ENCODE peak calls at places on chromosomes 13 and 19, in ten cellular contexts. P, S, X, C, N, J, O, M, K and F are unnamed samples.

GRCh38 chr13:30572859-30573275 is 44.9 kb upstream of the USPL1 start:
- DNase-seq in P (no peak), S (no peak), X (no peak), C (peak), N (peak), J (no peak), O (peak), M (no peak), K (peak), F (peak)

GRCh38 chr13:51599444-51600176 is 15.3 kb downstream of the WDFY2 start:
- DNase-seq in P (no peak), S (no peak), X (no peak), C (no peak), N (no peak), J (no peak), O (no peak), M (no peak), K (no peak), F (no peak)

GRCh38 chr13:71867101-71867814 is at the start of gene DACH1:
- DNase-seq in P (no peak), S (no peak), X (no peak), C (peak), N (peak), J (peak), O (peak), M (no peak), K (peak), F (peak)

GRCh38 chr19:41705393-41706174 is 2.8 kb upstream of the CEACAM5 start:
- DNase-seq in P (no peak), S (no peak), X (no peak), C (peak), N (peak), J (no peak), O (peak), M (peak), K (peak), F (peak)

GRCh38 chr19:3059653-3060052 is 2.6 kb downstream of the TLE5 start:
- DNase-seq in P (no peak), S (no peak), X (no peak), C (no peak), N (no peak), J (no peak), O (no peak), M (no peak), K (no peak), F (no peak)

GRCh38 chr19:5804516-5805464 is at the start of gene NRTN:
- DNase-seq in P (no peak), S (no peak), X (no peak), C (no peak), N (no peak), J (peak), O (peak), M (peak), K (no peak), F (peak)

GRCh38 chr13:111422352-111422751 is 101.9 kb downstream of the TEX29 start:
- DNase-seq in P (no peak), S (no peak), X (no peak), C (no peak), N (no peak), J (peak), O (no peak), M (no peak), K (no peak), F (no peak)

GRCh38 chr13:79745141-79745540 is 264.2 kb downstream of the NDFIP2 start:
- DNase-seq in P (no peak), S (no peak), X (no peak), C (no peak), N (no peak), J (no peak), O (no peak), M (no peak), K (no peak), F (no peak)

GRCh38 chr13:35936579-35936978 is 194.6 kb downstream of the DCLK1 start:
- DNase-seq in P (no peak), S (no peak), X (no peak), C (no peak), N (no peak), J (no peak), O (no peak), M (no peak), K (no peak), F (no peak)

GRCh38 chr19:47497073-47497766 is 13.2 kb upstream of the KPTN start:
- DNase-seq in P (no peak), S (no peak), X (no peak), C (no peak), N (no peak), J (peak), O (no peak), M (no peak), K (no peak), F (no peak)

GRCh38 chr13:28171266-28171665 is 32.9 kb downstream of the PAN3 start:
- DNase-seq in P (no peak), S (no peak), X (no peak), C (no peak), N (no peak), J (no peak), O (no peak), M (no peak), K (no peak), F (no peak)

GRCh38 chr13:96020155-96020575 is 33.0 kb downstream of the UGGT2 start:
- DNase-seq in P (no peak), S (peak), X (peak), C (peak), N (peak), J (no peak), O (peak), M (no peak), K (peak), F (peak)

GRCh38 chr13:66264976-66265375 is 965.2 kb downstream of the PCDH9 start:
- DNase-seq in P (no peak), S (no peak), X (no peak), C (no peak), N (no peak), J (no peak), O (no peak), M (no peak), K (no peak), F (no peak)

GRCh38 chr13:25232937-25233515 is 54.3 kb downstream of the MTMR6 start:
- DNase-seq in P (no peak), S (no peak), X (peak), C (peak), N (peak), J (no peak), O (peak), M (no peak), K (peak), F (peak)

GRCh38 chr13:75010941-75011340 is 471.0 kb downstream of the TBC1D4 start:
- DNase-seq in P (no peak), S (no peak), X (no peak), C (no peak), N (no peak), J (no peak), O (no peak), M (no peak), K (no peak), F (no peak)

GRCh38 chr19:32863301-32863700 is 6.3 kb downstream of the SLC7A9 start:
- DNase-seq in P (no peak), S (no peak), X (no peak), C (no peak), N (no peak), J (no peak), O (no peak), M (no peak), K (no peak), F (no peak)

GRCh38 chr19:1510442-1510806 is 2.4 kb downstream of the ADAMTSL5 start:
- DNase-seq in P (no peak), S (no peak), X (no peak), C (no peak), N (no peak), J (peak), O (no peak), M (no peak), K (no peak), F (no peak)

GRCh38 chr19:752652-753517 is 2.0 kb downstream of the MISP start:
- DNase-seq in P (no peak), S (peak), X (peak), C (no peak), N (peak), J (no peak), O (no peak), M (no peak), K (peak), F (no peak)

GRCh38 chr19:46633130-46633529 is 2.9 kb downstream of the GNG8 start:
- DNase-seq in P (no peak), S (no peak), X (no peak), C (no peak), N (no peak), J (no peak), O (no peak), M (no peak), K (no peak), F (no peak)

GRCh38 chr13:93882086-93882651 is 597.3 kb downstream of the DCT start:
- DNase-seq in P (no peak), S (no peak), X (no peak), C (no peak), N (peak), J (no peak), O (no peak), M (no peak), K (no peak), F (no peak)

GRCh38 chr19:16061943-16062342 is 14.4 kb upstream of the TPM4 start:
- DNase-seq in P (no peak), S (no peak), X (no peak), C (no peak), N (no peak), J (no peak), O (no peak), M (peak), K (no peak), F (peak)

GRCh38 chr13:110232756-110233155 is 74.2 kb downstream of the COL4A1 start:
- DNase-seq in P (no peak), S (no peak), X (no peak), C (no peak), N (peak), J (no peak), O (no peak), M (no peak), K (no peak), F (no peak)

GRCh38 chr13:24613128-24613527 is 67.1 kb upstream of the ATP12A start:
- DNase-seq in P (no peak), S (no peak), X (no peak), C (no peak), N (no peak), J (no peak), O (no peak), M (no peak), K (no peak), F (no peak)

GRCh38 chr13:20501139-20501538 is 24.5 kb downstream of the CRYL1 start:
- DNase-seq in P (no peak), S (no peak), X (no peak), C (no peak), N (no peak), J (no peak), O (no peak), M (no peak), K (no peak), F (no peak)

GRCh38 chr13:40119852-40120251 is 464.4 kb downstream of the COG6 start:
- DNase-seq in P (no peak), S (no peak), X (no peak), C (no peak), N (no peak), J (no peak), O (no peak), M (no peak), K (no peak), F (no peak)

GRCh38 chr19:12065100-12065538 is 588 bp downstream of the ZNF844 start:
- DNase-seq in P (no peak), S (no peak), X (peak), C (peak), N (peak), J (no peak), O (peak), M (peak), K (no peak), F (peak)

GRCh38 chr19:18657590-18658365 is 20.9 kb downstream of the KLHL26 start:
- DNase-seq in P (no peak), S (no peak), X (peak), C (peak), N (peak), J (no peak), O (peak), M (no peak), K (peak), F (peak)

GRCh38 chr19:9913237-9914000 is 22.9 kb downstream of the OLFM2 start:
- DNase-seq in P (peak), S (no peak), X (no peak), C (no peak), N (no peak), J (peak), O (peak), M (no peak), K (no peak), F (peak)

GRCh38 chr19:55443045-55443823 is at the start of gene SHISA7:
- DNase-seq in P (no peak), S (no peak), X (no peak), C (no peak), N (no peak), J (no peak), O (no peak), M (no peak), K (peak), F (peak)

GRCh38 chr19:58009666-58010301 is 7.2 kb upstream of the ZNF606 start:
- DNase-seq in P (peak), S (no peak), X (no peak), C (peak), N (peak), J (peak), O (peak), M (peak), K (peak), F (peak)

GRCh38 chr13:95660981-95661581 is 15.9 kb upstream of the DNAJC3 start:
- DNase-seq in P (no peak), S (no peak), X (no peak), C (peak), N (peak), J (no peak), O (no peak), M (no peak), K (peak), F (no peak)

GRCh38 chr13:59823495-59823894 is 340.2 kb downstream of the DIAPH3 start:
- DNase-seq in P (no peak), S (peak), X (peak), C (no peak), N (peak), J (no peak), O (no peak), M (no peak), K (peak), F (no peak)

GRCh38 chr13:36788276-36788675 is 30.7 kb upstream of the RFXAP start:
- DNase-seq in P (no peak), S (no peak), X (peak), C (no peak), N (peak), J (no peak), O (no peak), M (no peak), K (no peak), F (no peak)

GRCh38 chr19:800360-801029 is 3.2 kb downstream of the PTBP1 start:
- DNase-seq in P (no peak), S (no peak), X (no peak), C (no peak), N (peak), J (no peak), O (no peak), M (no peak), K (no peak), F (no peak)

GRCh38 chr19:15863272-15863671 is 34.6 kb downstream of the CYP4F2 start:
- DNase-seq in P (no peak), S (no peak), X (no peak), C (no peak), N (no peak), J (no peak), O (no peak), M (peak), K (no peak), F (no peak)

GRCh38 chr13:85610024-85610423 is 189.2 kb downstream of the SLITRK6 start:
- DNase-seq in P (no peak), S (no peak), X (no peak), C (no peak), N (no peak), J (no peak), O (no peak), M (no peak), K (no peak), F (no peak)

GRCh38 chr13:44401577-44401976 is 28.0 kb downstream of the SERP2 start:
- DNase-seq in P (no peak), S (no peak), X (no peak), C (no peak), N (no peak), J (no peak), O (no peak), M (no peak), K (no peak), F (no peak)

GRCh38 chr13:25324100-25324499 is 22.7 kb downstream of the NUP58 start:
- DNase-seq in P (no peak), S (no peak), X (no peak), C (no peak), N (no peak), J (no peak), O (no peak), M (no peak), K (no peak), F (no peak)

DNA sequence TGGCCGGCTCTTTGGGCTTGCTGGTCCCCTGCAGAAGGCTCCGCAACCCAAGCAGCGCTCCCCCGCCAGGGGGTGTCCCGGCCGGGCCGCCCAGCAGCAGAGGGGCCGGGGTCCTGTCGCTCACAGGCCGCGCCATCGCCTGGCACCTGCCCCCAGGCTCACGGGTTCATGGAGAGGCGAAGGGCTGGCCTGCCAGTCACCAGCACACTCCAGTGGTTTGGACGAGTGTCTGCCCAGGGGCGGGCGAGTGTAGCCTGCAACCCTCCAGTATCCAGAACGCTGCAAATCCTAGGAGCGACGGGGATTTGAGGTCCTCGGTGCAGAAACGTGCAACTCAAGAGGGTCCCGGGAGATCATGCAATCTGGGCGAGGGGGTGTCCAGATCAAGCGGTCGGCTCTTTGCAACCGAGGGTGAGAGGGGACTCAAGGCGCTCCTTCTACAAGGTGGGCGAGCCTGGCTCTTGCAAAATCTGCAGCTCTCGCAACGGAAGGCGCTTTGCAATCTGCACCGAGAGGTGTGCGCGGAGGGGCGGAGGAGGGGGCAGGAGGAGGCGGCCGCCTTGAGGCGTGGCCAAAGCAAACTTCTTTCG is at the start of gene DBP:
- DNase-seq in P (no peak), S (no peak), X (no peak), C (no peak), N (no peak), J (peak), O (no peak), M (no peak), K (peak), F (no peak)
- TF ChIP-seq CTCF in P (no peak), S (peak), X (peak), C (peak), N (no peak), J (no peak), O (no peak), M (no peak), K (no peak), F (no peak)

DNA sequence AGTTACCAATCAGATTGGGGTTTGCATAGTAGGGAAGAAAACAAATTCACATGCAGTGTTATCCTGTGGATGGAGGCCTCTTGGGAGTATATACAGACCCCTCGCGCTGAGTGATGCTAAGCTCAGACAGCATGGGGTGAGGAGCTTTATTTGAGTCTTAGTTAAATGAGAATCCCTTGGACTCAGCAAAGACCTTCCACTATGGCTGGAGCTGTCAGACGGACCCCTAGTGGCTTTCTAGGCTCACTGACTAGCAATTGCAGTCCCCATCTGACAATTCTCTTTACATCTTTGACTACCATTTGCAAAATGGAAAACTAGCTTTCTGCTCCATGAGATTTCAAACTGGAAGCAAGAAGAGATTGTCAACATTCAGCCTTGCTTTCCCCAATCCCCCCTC is 90.4 kb downstream of the STOML3 start:
- DNase-seq in P (no peak), S (no peak), X (no peak), C (no peak), N (no peak), J (no peak), O (no peak), M (no peak), K (no peak), F (no peak)
- TF ChIP-seq CTCF in P (no peak), S (no peak), X (no peak), C (no peak), N (peak), J (no peak), O (no peak), M (no peak), K (no peak), F (no peak)

GRCh38 chr13:112689498-112690241 is at the start of gene ATP11A:
- DNase-seq in P (peak), S (peak), X (peak), C (peak), N (peak), J (peak), O (peak), M (peak), K (peak), F (peak)
- TF ChIP-seq CTCF in P (no peak), S (no peak), X (no peak), C (no peak), N (no peak), J (no peak), O (no peak), M (no peak), K (no peak), F (no peak)

DNA sequence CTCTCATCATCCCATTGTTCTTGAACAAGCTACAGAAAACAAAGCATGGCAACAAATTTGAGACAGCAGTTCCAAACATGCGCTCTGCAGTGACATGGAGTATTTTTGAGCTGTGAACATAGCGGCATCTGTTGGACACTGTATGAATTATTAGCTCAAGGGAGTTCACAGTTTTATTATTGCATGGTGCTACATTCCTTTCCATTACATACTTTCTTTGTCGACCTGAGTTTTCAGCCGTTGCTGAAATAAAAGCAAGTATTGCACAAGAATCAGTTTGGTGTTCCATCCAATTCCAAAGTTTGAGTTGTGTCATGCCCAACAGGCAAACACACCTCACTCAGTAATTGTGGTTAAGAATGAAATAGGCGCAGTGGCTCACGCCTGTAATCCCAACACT is 30.1 kb upstream of the METTL21C start:
- DNase-seq in P (no peak), S (peak), X (peak), C (peak), N (peak), J (no peak), O (no peak), M (no peak), K (peak), F (peak)
- TF ChIP-seq CTCF in P (peak), S (peak), X (peak), C (no peak), N (peak), J (peak), O (no peak), M (no peak), K (peak), F (peak)